ENCODE peak calls at places on chromosomes 4 and X, in five cellular contexts. N, X, D, Q and U are unnamed samples.

GRCh38 chr4:146059865-146060264 is 115.7 kb upstream of the LSM6 start:
- DNase-seq in X (no peak), Q (no peak), N (peak), D (no peak), U (peak)

GRCh38 chr4:158006973-158007372 is 165.9 kb downstream of the GASK1B start:
- DNase-seq in X (no peak), Q (no peak), D (no peak), N (no peak), U (peak)

GRCh38 chrX:133980832-133981588 is 4.4 kb downstream of the GPC3 start:
- DNase-seq in Q (no peak), X (no peak), N (no peak), D (no peak), U (no peak)

GRCh38 chrX:20144491-20144890 is 2.9 kb upstream of the EIF1AX start:
- DNase-seq in N (no peak), X (no peak), Q (no peak), D (no peak), U (no peak)

GRCh38 chr4:16067515-16067914 is 16.3 kb downstream of the PROM1 start:
- DNase-seq in X (no peak), D (peak), N (no peak), Q (no peak), U (no peak)

GRCh38 chrX:7132335-7133035 is 15.0 kb upstream of the STS start:
- DNase-seq in D (peak), Q (peak), N (no peak), X (no peak), U (peak)

GRCh38 chrX:138150709-138151108 is 560.8 kb downstream of the FGF13 start:
- DNase-seq in X (no peak), Q (no peak), N (no peak), D (no peak), U (no peak)

GRCh38 chrX:111101580-111101979 is 5.6 kb downstream of the PAK3 start:
- DNase-seq in Q (no peak), N (no peak), X (no peak), D (no peak), U (no peak)

GRCh38 chrX:63889001-63889400 is 104.0 kb upstream of the ARHGEF9 start:
- DNase-seq in X (no peak), D (no peak), Q (no peak), N (no peak), U (no peak)

DNA sequence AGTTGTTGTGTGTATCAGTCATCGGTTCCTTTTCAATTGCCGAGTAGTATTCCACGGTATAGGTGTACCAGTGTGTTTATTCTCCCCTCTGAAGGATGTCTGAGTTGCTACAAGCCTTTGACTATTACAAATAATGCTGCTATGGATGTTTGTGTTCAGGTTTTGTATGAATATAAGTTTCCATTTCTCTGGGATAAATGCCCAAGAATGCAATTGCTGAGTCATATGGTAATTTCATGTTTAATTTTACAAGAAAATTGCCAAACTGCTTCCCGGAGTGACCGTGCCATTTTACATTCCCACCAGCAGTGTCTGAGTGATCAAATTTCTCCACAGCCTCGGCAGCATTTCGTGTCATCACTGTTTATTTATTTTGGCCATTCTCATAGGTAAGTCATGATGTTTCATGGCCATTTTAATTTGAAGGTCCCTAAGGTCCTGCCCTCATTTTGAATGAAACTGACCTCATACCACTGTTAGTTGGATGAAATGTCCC is 73.9 kb downstream of the IRF2 start:
- DNase-seq in N (no peak), D (no peak), X (no peak), Q (no peak), U (no peak)
- TF ChIP-seq CTCF in N (no peak), D (no peak), X (peak), Q (no peak), U (no peak)

GRCh38 chrX:8984231-8984630 is 49.7 kb downstream of the FAM9B start:
- DNase-seq in Q (no peak), N (no peak), D (no peak), X (no peak), U (no peak)

GRCh38 chrX:8987672-8988250 is 46.2 kb downstream of the FAM9B start:
- DNase-seq in D (no peak), Q (no peak), N (no peak), X (no peak), U (no peak)

DNA sequence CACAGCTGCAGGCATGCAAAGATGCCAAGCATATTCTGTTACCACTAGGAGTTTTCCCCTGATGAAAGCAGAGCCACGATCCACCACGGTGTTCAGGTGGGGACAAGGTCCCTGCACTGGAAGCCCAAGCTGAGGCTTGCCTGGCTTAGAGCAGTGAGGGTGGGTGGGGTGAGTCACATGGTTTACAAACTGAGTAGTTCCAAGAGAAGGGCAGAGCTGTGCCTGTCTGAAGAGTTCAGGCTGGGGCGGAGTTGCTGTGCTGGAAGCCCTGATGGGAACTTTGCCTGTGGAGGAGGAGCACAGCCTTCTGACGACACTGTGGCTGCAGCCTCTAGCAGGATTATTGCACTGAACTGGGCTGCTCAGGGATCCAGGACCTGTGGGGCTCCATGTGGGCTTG is 45.5 kb downstream of the FAM9B start:
- DNase-seq in X (no peak), D (peak), N (no peak), Q (no peak), U (no peak)
- TF ChIP-seq GABPA in X (no peak), D (no peak), N (no peak), Q (no peak), U (no peak)

GRCh38 chrX:135494453-135494852 is 26.0 kb upstream of the INTS6L start:
- DNase-seq in D (no peak), N (no peak), Q (no peak), X (no peak), U (no peak)
- TF ChIP-seq REST in D (no peak), N (no peak), Q (no peak), X (no peak), U (no peak)

DNA sequence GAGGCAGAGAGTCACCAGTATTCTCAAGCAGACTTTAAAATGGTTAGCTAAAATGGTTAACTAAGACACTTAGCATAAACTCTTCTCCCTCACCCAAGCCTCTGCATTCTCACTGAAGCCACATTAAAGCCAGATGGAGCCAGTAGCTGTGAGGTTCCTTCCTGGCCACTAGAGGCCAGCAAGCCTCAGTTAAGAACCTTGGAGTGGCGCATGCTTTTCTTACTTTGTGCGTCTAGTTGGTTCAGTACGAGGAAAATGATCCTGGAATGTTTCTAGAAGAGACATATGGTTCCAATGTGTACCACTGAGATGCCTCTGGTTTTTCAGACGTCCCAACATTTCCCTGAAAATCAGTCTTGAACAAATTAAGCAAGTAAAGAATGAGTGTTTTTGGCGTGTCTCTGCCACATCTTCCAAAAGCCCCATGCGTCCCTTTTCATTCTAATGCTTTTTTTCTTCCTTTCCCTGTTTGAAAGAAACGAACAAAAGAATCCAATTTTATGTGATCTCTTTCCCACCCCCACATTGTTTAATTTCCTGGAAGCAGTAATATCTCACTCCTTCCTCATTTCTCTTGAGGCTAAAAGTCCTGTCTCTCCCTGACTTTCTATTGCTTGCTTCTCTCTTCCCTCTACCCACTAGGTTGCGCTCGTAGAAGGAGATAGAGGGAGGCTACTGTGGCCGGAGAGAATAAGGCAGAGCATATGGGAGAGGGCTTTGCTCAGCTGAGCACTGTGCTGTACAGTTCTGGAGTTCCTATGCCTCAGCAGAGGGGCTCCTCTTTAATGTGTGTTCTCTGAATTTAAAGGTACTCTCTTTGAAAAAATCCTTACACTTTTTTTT is 82.9 kb upstream of the TAB3 start:
- DNase-seq in D (peak), X (peak), Q (peak), N (no peak), U (peak)
- TF ChIP-seq CTCF in D (peak), X (peak), Q (peak), N (peak), U (peak)

DNA sequence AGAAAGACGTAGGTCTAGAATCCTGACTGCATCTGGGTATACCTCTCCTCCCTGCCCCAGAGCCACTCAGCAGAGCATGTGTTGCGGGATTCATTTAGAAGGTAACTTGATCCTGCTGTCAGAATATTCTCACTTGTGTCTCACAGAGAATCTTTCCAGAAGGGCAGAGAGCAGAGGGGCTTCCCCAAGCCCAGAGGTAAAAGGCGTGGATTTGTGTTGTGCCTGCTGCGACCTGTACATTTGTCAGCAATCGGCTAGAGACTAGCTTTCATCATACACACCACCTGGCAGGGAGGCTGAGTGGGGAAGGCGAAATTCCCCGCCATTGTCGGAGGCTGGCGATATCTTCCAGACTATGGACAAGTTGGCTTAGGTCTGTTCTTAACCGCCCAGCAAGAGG is 69.6 kb downstream of the DCTD start:
- DNase-seq in N (no peak), Q (no peak), X (no peak), D (no peak), U (no peak)
- TF ChIP-seq GABPA in N (no peak), Q (no peak), X (no peak), D (no peak), U (no peak)

DNA sequence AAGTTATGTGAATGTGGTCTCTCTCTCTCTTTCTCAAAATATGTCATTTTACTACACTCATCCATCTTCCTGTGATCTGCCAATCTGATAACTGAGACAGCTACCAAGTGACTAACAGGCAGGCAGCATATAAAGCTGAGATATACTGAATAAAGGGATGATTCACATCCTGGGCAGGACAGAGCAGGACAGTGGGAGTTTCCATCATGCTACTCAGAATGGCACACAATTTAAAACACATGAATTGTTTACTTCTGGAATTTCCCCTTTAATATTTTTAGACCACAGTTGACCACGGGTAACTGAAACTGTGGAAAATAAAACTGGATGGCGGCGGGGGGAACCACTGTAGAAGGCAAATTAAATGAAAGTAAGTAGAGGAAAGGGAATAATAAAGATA is 58.6 kb upstream of the DCTD start:
- DNase-seq in D (no peak), X (peak), N (peak), Q (peak), U (peak)
- TF ChIP-seq REST in D (no peak), X (no peak), N (no peak), Q (no peak), U (no peak)

GRCh38 chr4:52234539-52235174 is 183.6 kb downstream of the SPATA18 start:
- DNase-seq in N (no peak), Q (no peak), D (peak), X (peak), U (no peak)
- TF ChIP-seq CTCF in N (peak), Q (peak), D (peak), X (peak), U (no peak)

GRCh38 chr4:174828845-174829701 is at the start of gene GLRA3:
- DNase-seq in Q (peak), X (peak), D (peak), N (no peak), U (no peak)
- TF ChIP-seq GABPA in Q (no peak), X (no peak), D (no peak), N (no peak), U (no peak)